ENCODE peak calls at places on chromosomes 6 and 20, in four cellular contexts. One of them, this sample, is unnamed.

GRCh38 chr6:105087571-105088211 is 92.1 kb downstream of the POPDC3 start:
- DNase-seq in SK-N-MC: peak
- DNase-seq in stomach: peak
- DNase-seq in upper lobe of left lung: no peak
- DNase-seq in this sample: peak

GRCh38 chr6:43812850-43813584 is 43.0 kb downstream of the VEGFA start:
- DNase-seq in SK-N-MC: no peak
- DNase-seq in stomach: peak
- DNase-seq in upper lobe of left lung: no peak
- DNase-seq in this sample: no peak

GRCh38 chr6:116268589-116269293 is 11.0 kb downstream of the TSPYL1 start:
- DNase-seq in SK-N-MC: peak
- DNase-seq in stomach: no peak
- DNase-seq in upper lobe of left lung: no peak
- DNase-seq in this sample: peak

GRCh38 chr6:26195924-26196845 is 109.0 kb downstream of the HFE start:
- DNase-seq in SK-N-MC: no peak
- DNase-seq in stomach: no peak
- DNase-seq in upper lobe of left lung: no peak
- DNase-seq in this sample: peak

GRCh38 chr20:45817652-45818194 is 5.3 kb downstream of the UBE2C start:
- DNase-seq in SK-N-MC: no peak
- DNase-seq in stomach: no peak
- DNase-seq in upper lobe of left lung: no peak
- DNase-seq in this sample: no peak

GRCh38 chr6:132404330-132404729 is 3.1 kb upstream of the MOXD1 start:
- DNase-seq in SK-N-MC: no peak
- DNase-seq in stomach: no peak
- DNase-seq in upper lobe of left lung: no peak
- DNase-seq in this sample: no peak

GRCh38 chr20:57426156-57426769 is 35.1 kb downstream of the RBM38 start:
- DNase-seq in SK-N-MC: no peak
- DNase-seq in stomach: no peak
- DNase-seq in upper lobe of left lung: no peak
- DNase-seq in this sample: no peak

GRCh38 chr20:56689852-56690485 is 60.9 kb downstream of the TFAP2C start:
- DNase-seq in SK-N-MC: no peak
- DNase-seq in stomach: no peak
- DNase-seq in upper lobe of left lung: no peak
- DNase-seq in this sample: no peak

GRCh38 chr20:22848364-22848763 is 186.7 kb upstream of the SSTR4 start:
- DNase-seq in SK-N-MC: no peak
- DNase-seq in stomach: no peak
- DNase-seq in upper lobe of left lung: no peak
- DNase-seq in this sample: no peak

GRCh38 chr20:63310265-63310971 is 17.4 kb downstream of the COL20A1 start:
- DNase-seq in SK-N-MC: no peak
- DNase-seq in stomach: no peak
- DNase-seq in upper lobe of left lung: peak
- DNase-seq in this sample: no peak

GRCh38 chr20:39041067-39041466 is 78.9 kb downstream of the DHX35 start:
- DNase-seq in SK-N-MC: no peak
- DNase-seq in stomach: no peak
- DNase-seq in upper lobe of left lung: no peak
- DNase-seq in this sample: no peak

GRCh38 chr20:50632236-50632635 is 59.1 kb downstream of the RIPOR3 start:
- DNase-seq in SK-N-MC: no peak
- DNase-seq in stomach: no peak
- DNase-seq in upper lobe of left lung: no peak
- DNase-seq in this sample: no peak

GRCh38 chr20:33433875-33434274 is 9.7 kb downstream of the SNTA1 start:
- DNase-seq in SK-N-MC: no peak
- DNase-seq in stomach: no peak
- DNase-seq in upper lobe of left lung: no peak
- DNase-seq in this sample: no peak

GRCh38 chr6:56814802-56815201 is 140.1 kb upstream of the BEND6 start:
- DNase-seq in SK-N-MC: no peak
- DNase-seq in stomach: no peak
- DNase-seq in upper lobe of left lung: no peak
- DNase-seq in this sample: no peak

GRCh38 chr6:64996301-64996700 is 710.7 kb downstream of the EYS start:
- DNase-seq in SK-N-MC: no peak
- DNase-seq in stomach: no peak
- DNase-seq in upper lobe of left lung: no peak
- DNase-seq in this sample: no peak

GRCh38 chr6:56168601-56169000 is 78.8 kb downstream of the COL21A1 start:
- DNase-seq in SK-N-MC: no peak
- DNase-seq in stomach: no peak
- DNase-seq in upper lobe of left lung: no peak
- DNase-seq in this sample: no peak

GRCh38 chr20:51462566-51463276 is 79.8 kb downstream of the NFATC2 start:
- DNase-seq in SK-N-MC: no peak
- DNase-seq in stomach: no peak
- DNase-seq in upper lobe of left lung: peak
- DNase-seq in this sample: no peak

GRCh38 chr6:139392834-139393233 is 18.4 kb upstream of the CITED2 start:
- DNase-seq in SK-N-MC: no peak
- DNase-seq in stomach: no peak
- DNase-seq in upper lobe of left lung: no peak
- DNase-seq in this sample: no peak

GRCh38 chr6:119172813-119173212 is 94.3 kb upstream of the FAM184A start:
- DNase-seq in SK-N-MC: no peak
- DNase-seq in stomach: no peak
- DNase-seq in upper lobe of left lung: no peak
- DNase-seq in this sample: no peak

GRCh38 chr6:20873425-20874190 is 339.4 kb downstream of the CDKAL1 start:
- DNase-seq in SK-N-MC: no peak
- DNase-seq in stomach: no peak
- DNase-seq in upper lobe of left lung: no peak
- DNase-seq in this sample: peak

GRCh38 chr6:56690519-56691200 is 48.0 kb upstream of the DST start:
- DNase-seq in SK-N-MC: no peak
- DNase-seq in stomach: no peak
- DNase-seq in upper lobe of left lung: no peak
- DNase-seq in this sample: peak

GRCh38 chr6:64683682-64684081 is 1023.3 kb downstream of the EYS start:
- DNase-seq in SK-N-MC: no peak
- DNase-seq in stomach: peak
- DNase-seq in upper lobe of left lung: no peak
- DNase-seq in this sample: peak

GRCh38 chr6:160347259-160348208 is 644 bp upstream of the SLC22A3 start:
- DNase-seq in SK-N-MC: no peak
- DNase-seq in stomach: no peak
- DNase-seq in upper lobe of left lung: peak
- DNase-seq in this sample: no peak

GRCh38 chr20:25233016-25233772 is 14.7 kb upstream of the PYGB start:
- DNase-seq in SK-N-MC: no peak
- DNase-seq in stomach: peak
- DNase-seq in upper lobe of left lung: peak
- DNase-seq in this sample: peak

GRCh38 chr6:18595774-18596528 is 208.8 kb downstream of the RNF144B start:
- DNase-seq in SK-N-MC: peak
- DNase-seq in stomach: peak
- DNase-seq in upper lobe of left lung: no peak
- DNase-seq in this sample: peak

GRCh38 chr20:41029150-41029872 is 689 bp downstream of the TOP1 start:
- DNase-seq in SK-N-MC: no peak
- DNase-seq in stomach: no peak
- DNase-seq in upper lobe of left lung: peak
- DNase-seq in this sample: peak

GRCh38 chr6:36222924-36223323 is 26.4 kb downstream of the BRPF3 start:
- DNase-seq in SK-N-MC: no peak
- DNase-seq in stomach: no peak
- DNase-seq in upper lobe of left lung: no peak
- DNase-seq in this sample: no peak

GRCh38 chr6:148422085-148422484 is 79.4 kb downstream of the SASH1 start:
- DNase-seq in SK-N-MC: no peak
- DNase-seq in stomach: no peak
- DNase-seq in upper lobe of left lung: no peak
- DNase-seq in this sample: no peak

GRCh38 chr6:156912431-156912830 is 135.3 kb downstream of the ARID1B start:
- DNase-seq in SK-N-MC: no peak
- DNase-seq in stomach: no peak
- DNase-seq in upper lobe of left lung: no peak
- DNase-seq in this sample: no peak

GRCh38 chr6:72042088-72042487 is 155.7 kb downstream of the RIMS1 start:
- DNase-seq in SK-N-MC: no peak
- DNase-seq in stomach: no peak
- DNase-seq in upper lobe of left lung: no peak
- DNase-seq in this sample: no peak

GRCh38 chr6:29419516-29419915 is 4.8 kb downstream of the OR12D1 start:
- DNase-seq in SK-N-MC: no peak
- DNase-seq in stomach: no peak
- DNase-seq in upper lobe of left lung: no peak
- DNase-seq in this sample: no peak

GRCh38 chr6:28490191-28490890 is 25.3 kb downstream of the GPX6 start:
- DNase-seq in SK-N-MC: no peak
- DNase-seq in stomach: no peak
- DNase-seq in upper lobe of left lung: no peak
- DNase-seq in this sample: no peak

GRCh38 chr6:28769626-28770402 is 154.0 kb downstream of the TRIM27 start:
- DNase-seq in SK-N-MC: no peak
- DNase-seq in stomach: no peak
- DNase-seq in upper lobe of left lung: no peak
- DNase-seq in this sample: no peak

GRCh38 chr6:144252289-144252688 is 32.8 kb upstream of the UTRN start:
- DNase-seq in SK-N-MC: no peak
- DNase-seq in stomach: no peak
- DNase-seq in upper lobe of left lung: no peak
- DNase-seq in this sample: no peak

GRCh38 chr6:118875672-118876071 is 18.3 kb upstream of the ASF1A start:
- DNase-seq in SK-N-MC: no peak
- DNase-seq in stomach: no peak
- DNase-seq in upper lobe of left lung: no peak
- DNase-seq in this sample: no peak

GRCh38 chr6:37696220-37696840 is 1.4 kb downstream of the MDGA1 start:
- DNase-seq in SK-N-MC: no peak
- DNase-seq in stomach: peak
- DNase-seq in upper lobe of left lung: peak
- DNase-seq in this sample: peak

GRCh38 chr6:152185158-152185574 is 377.7 kb downstream of the ESR1 start:
- DNase-seq in SK-N-MC: no peak
- DNase-seq in stomach: no peak
- DNase-seq in upper lobe of left lung: no peak
- DNase-seq in this sample: no peak

GRCh38 chr6:163707385-163708355 is 293.2 kb downstream of the QKI start:
- DNase-seq in SK-N-MC: no peak
- DNase-seq in stomach: no peak
- DNase-seq in upper lobe of left lung: no peak
- DNase-seq in this sample: no peak

GRCh38 chr20:29085625-29086024 is 2171.8 kb upstream of the DEFB115 start:
- DNase-seq in SK-N-MC: no peak
- DNase-seq in stomach: no peak
- DNase-seq in upper lobe of left lung: no peak
- DNase-seq in this sample: no peak

GRCh38 chr20:29079769-29080690 is 2177.4 kb upstream of the DEFB115 start:
- DNase-seq in SK-N-MC: no peak
- DNase-seq in stomach: no peak
- DNase-seq in upper lobe of left lung: peak
- DNase-seq in this sample: no peak
- TF ChIP-seq POLR2AphosphoS5 in SK-N-MC: no peak
- TF ChIP-seq POLR2AphosphoS5 in stomach: no peak
- TF ChIP-seq POLR2AphosphoS5 in upper lobe of left lung: no peak
- TF ChIP-seq POLR2AphosphoS5 in this sample: no peak

GRCh38 chr6:149429427-149430360 is 29.6 kb downstream of the SUMO4 start:
- DNase-seq in SK-N-MC: no peak
- DNase-seq in stomach: no peak
- DNase-seq in upper lobe of left lung: peak
- DNase-seq in this sample: no peak

GRCh38 chr6:149433405-149433804 is 33.3 kb downstream of the SUMO4 start:
- DNase-seq in SK-N-MC: no peak
- DNase-seq in stomach: no peak
- DNase-seq in upper lobe of left lung: no peak
- DNase-seq in this sample: no peak

GRCh38 chr6:149428606-149429005 is 28.5 kb downstream of the SUMO4 start:
- DNase-seq in SK-N-MC: no peak
- DNase-seq in stomach: no peak
- DNase-seq in upper lobe of left lung: no peak
- DNase-seq in this sample: no peak

GRCh38 chr6:149433901-149434300 is 33.8 kb downstream of the SUMO4 start:
- DNase-seq in SK-N-MC: no peak
- DNase-seq in stomach: no peak
- DNase-seq in upper lobe of left lung: no peak
- DNase-seq in this sample: no peak

GRCh38 chr6:149431905-149432775 is 32.1 kb downstream of the SUMO4 start:
- DNase-seq in SK-N-MC: peak
- DNase-seq in stomach: peak
- DNase-seq in upper lobe of left lung: no peak
- DNase-seq in this sample: peak
- TF ChIP-seq POLR2AphosphoS5 in SK-N-MC: no peak
- TF ChIP-seq POLR2AphosphoS5 in stomach: no peak
- TF ChIP-seq POLR2AphosphoS5 in upper lobe of left lung: no peak
- TF ChIP-seq POLR2AphosphoS5 in this sample: no peak

GRCh38 chr20:58897493-58897892 is 45.0 kb downstream of the GNAS start:
- DNase-seq in SK-N-MC: no peak
- DNase-seq in stomach: no peak
- DNase-seq in upper lobe of left lung: no peak
- DNase-seq in this sample: no peak

GRCh38 chr20:58902003-58902402 is 49.5 kb downstream of the GNAS start:
- DNase-seq in SK-N-MC: no peak
- DNase-seq in stomach: no peak
- DNase-seq in upper lobe of left lung: no peak
- DNase-seq in this sample: no peak

GRCh38 chr20:58900292-58900931 is 47.9 kb downstream of the GNAS start:
- DNase-seq in SK-N-MC: no peak
- DNase-seq in stomach: no peak
- DNase-seq in upper lobe of left lung: no peak
- DNase-seq in this sample: no peak

GRCh38 chr20:58898629-58899028 is 46.1 kb downstream of the GNAS start:
- DNase-seq in SK-N-MC: no peak
- DNase-seq in stomach: no peak
- DNase-seq in upper lobe of left lung: no peak
- DNase-seq in this sample: no peak

GRCh38 chr20:58899518-58899917 is 47.0 kb downstream of the GNAS start:
- DNase-seq in SK-N-MC: no peak
- DNase-seq in stomach: no peak
- DNase-seq in upper lobe of left lung: peak
- DNase-seq in this sample: no peak
- TF ChIP-seq POLR2AphosphoS5 in SK-N-MC: no peak
- TF ChIP-seq POLR2AphosphoS5 in stomach: no peak
- TF ChIP-seq POLR2AphosphoS5 in upper lobe of left lung: no peak
- TF ChIP-seq POLR2AphosphoS5 in this sample: no peak

DNA sequence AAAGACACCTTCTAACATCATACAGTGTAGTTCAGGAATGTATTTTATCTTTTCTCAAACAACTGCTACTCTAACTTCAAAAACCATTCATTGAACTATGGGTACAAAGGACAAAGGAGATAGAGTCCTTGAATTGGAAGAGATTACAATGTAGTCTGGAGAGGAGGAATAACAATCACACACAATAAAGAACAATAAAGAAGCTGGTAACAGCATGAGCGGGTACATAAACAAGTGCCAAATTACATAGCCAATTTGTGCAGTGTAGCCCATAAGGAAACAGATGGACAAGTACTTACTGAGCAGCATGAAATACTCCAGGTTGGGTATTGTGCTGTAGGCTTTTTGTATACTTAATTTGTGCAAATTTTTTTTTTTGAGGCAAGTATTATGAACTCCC is 44.3 kb downstream of the OSTM1 start:
- DNase-seq in SK-N-MC: no peak
- DNase-seq in stomach: no peak
- DNase-seq in upper lobe of left lung: no peak
- DNase-seq in this sample: no peak
- TF ChIP-seq POLR2AphosphoS5 in SK-N-MC: no peak
- TF ChIP-seq POLR2AphosphoS5 in stomach: no peak
- TF ChIP-seq POLR2AphosphoS5 in upper lobe of left lung: no peak
- TF ChIP-seq POLR2AphosphoS5 in this sample: no peak

This sample was measured in endothelial cell of umbilical vein.